ENCODE peak calls at places on chromosomes 3 and 15, in nine cellular contexts. W is GM20000; Q is stimulated activated CD8-positive, alpha-beta memory T cell treated with anti-CD3 and anti-CD28 coated beads, Interleukin-15, amount 100 ng/mL, for 24 hours; N is NCI-H1417; P is Right ventricle myocardium inferior; D is activated T-cell treated with anti-CD3 and anti-CD28 coated beads, Interleukin-2, amount 50 U/mL, for 24 hours; E is omental fat pad; L is GM12864; Z is stimulated activated CD4-positive, alpha-beta T cell treated with anti-CD3 and anti-CD28 coated beads, Interleukin-2, amount 100 ng/mL, for 24 hours. A is an unnamed sample.

GRCh38 chr3:89957461-89957860 is 850.0 kb downstream of the EPHA3 start:
- DNase-seq in Q (no peak), Z (no peak), E (no peak), N (no peak), W (no peak), P (no peak), D (no peak), L (no peak), A (no peak)

GRCh38 chr15:90082140-90082713 is 20.0 kb downstream of the IDH2 start:
- DNase-seq in Z (no peak), P (peak), D (no peak), Q (no peak), E (no peak), L (no peak), W (no peak), N (no peak), A (peak)

GRCh38 chr15:26391556-26392229 is 381.2 kb downstream of the GABRB3 start:
- DNase-seq in P (no peak), Q (no peak), N (peak), Z (no peak), W (no peak), E (no peak), D (no peak), L (no peak), A (no peak)

GRCh38 chr15:60370804-60371700 is 26.7 kb downstream of the ANXA2 start:
- DNase-seq in W (no peak), Q (no peak), N (peak), P (no peak), L (no peak), E (peak), Z (peak), D (no peak), A (no peak)

GRCh38 chr3:87145553-87145952 is 81.6 kb upstream of the CHMP2B start:
- DNase-seq in Z (peak), N (peak), P (no peak), W (peak), Q (no peak), D (no peak), L (no peak), E (no peak), A (peak)

GRCh38 chr3:188349963-188350332 is 196.0 kb downstream of the LPP start:
- DNase-seq in N (no peak), L (no peak), W (no peak), Z (no peak), Q (no peak), P (no peak), E (no peak), D (no peak), A (no peak)

GRCh38 chr15:22948056-22948455 is 32.1 kb downstream of the CYFIP1 start:
- DNase-seq in W (no peak), D (no peak), P (no peak), N (no peak), Q (no peak), Z (no peak), L (no peak), E (no peak), A (no peak)

GRCh38 chr3:39407259-39407629 is 724 bp downstream of the RPSA start:
- DNase-seq in L (no peak), Q (no peak), W (no peak), Z (no peak), E (no peak), P (no peak), D (no peak), N (no peak), A (no peak)

GRCh38 chr3:52986938-52987337 is 58.9 kb downstream of the SFMBT1 start:
- DNase-seq in N (no peak), E (no peak), D (no peak), Q (no peak), W (no peak), Z (no peak), P (no peak), L (no peak), A (peak)

GRCh38 chr3:154431043-154431442 is 1.1 kb upstream of the GPR149 start:
- DNase-seq in P (no peak), L (no peak), W (no peak), N (peak), E (no peak), D (no peak), Z (no peak), Q (no peak), A (no peak)

GRCh38 chr3:120093923-120094775 is at the start of gene GSK3B:
- DNase-seq in Q (peak), P (peak), Z (peak), E (peak), D (peak), W (no peak), L (no peak), N (peak), A (peak)

GRCh38 chr3:188294113-188294512 is 140.2 kb downstream of the LPP start:
- DNase-seq in N (no peak), P (no peak), W (no peak), E (no peak), D (no peak), L (no peak), Q (no peak), Z (no peak), A (no peak)

GRCh38 chr15:75688831-75689230 is 23.8 kb downstream of the CSPG4 start:
- DNase-seq in W (no peak), P (no peak), N (no peak), D (no peak), L (no peak), Q (no peak), E (no peak), Z (no peak), A (no peak)

GRCh38 chr3:55481918-55482495 is 5.1 kb downstream of the WNT5A start:
- DNase-seq in Q (no peak), W (no peak), Z (no peak), L (no peak), P (no peak), D (no peak), E (no peak), N (no peak), A (no peak)

GRCh38 chr15:38885001-38885400 is 320.4 kb upstream of the RASGRP1 start:
- DNase-seq in W (no peak), E (no peak), N (no peak), D (no peak), L (no peak), Z (no peak), P (no peak), Q (no peak), A (no peak)

GRCh38 chr3:34070831-34071230 is 272.4 kb downstream of the PDCD6IP start:
- DNase-seq in W (no peak), Z (no peak), E (no peak), Q (no peak), L (no peak), P (no peak), N (no peak), D (no peak), A (no peak)

GRCh38 chr3:188940213-188940914 is 231.4 kb upstream of the TPRG1 start:
- DNase-seq in W (no peak), D (no peak), Z (no peak), N (no peak), Q (no peak), P (no peak), L (no peak), E (no peak), A (no peak)

A was measured in G401.